ENCODE peak calls at places on chromosomes 11 and 22, in ten cellular contexts. T is T1000, D is dermis microvascular lymphatic vessel endothelial cell, V is H4, A is RWPE1, G is BJ, L is NCI-H748 treated with DMSO at 0.1 percent for 48 hours, W is tibial nerve, C is GM23338, E is islet precursor cell. M is an unnamed sample.

GRCh38 chr11:68342459-68343158 is 30.2 kb downstream of the LRP5 start:
- DNase-seq in T (no peak), D (no peak), V (peak; percentile 88), A (peak; percentile 56), G (no peak), L (no peak), W (no peak), C (peak; percentile 83), E (peak; percentile 95), M (no peak)

GRCh38 chr11:128772814-128773213 is 78.9 kb downstream of the FLI1 start:
- DNase-seq in T (no peak), D (no peak), V (no peak), A (no peak), G (no peak), L (no peak), W (no peak), C (no peak), E (no peak), M (no peak)

GRCh38 chr11:114277637-114278341 is 18.4 kb upstream of the NNMT start:
- DNase-seq in T (no peak), D (no peak), V (no peak), A (no peak), G (no peak), L (no peak), W (no peak), C (no peak), E (no peak), M (no peak)

GRCh38 chr11:72224587-72225410 is at the start of gene INPPL1:
- DNase-seq in T (no peak), D (no peak), V (no peak), A (no peak), G (no peak), L (no peak), W (no peak), C (peak; percentile 76), E (peak; percentile 66), M (no peak)

GRCh38 chr11:82012276-82012675 is 721.4 kb downstream of the FAM181B start:
- DNase-seq in T (no peak), D (no peak), V (no peak), A (no peak), G (no peak), L (no peak), W (no peak), C (no peak), E (no peak), M (no peak)

GRCh38 chr11:90532125-90532524 is 309.3 kb upstream of the CHORDC1 start:
- DNase-seq in T (no peak), D (no peak), V (no peak), A (no peak), G (no peak), L (no peak), W (no peak), C (peak; percentile 4), E (no peak), M (no peak)

GRCh38 chr22:19631899-19632670 is 82.2 kb upstream of the SEPTIN5 start:
- DNase-seq in T (no peak), D (no peak), V (peak; percentile 13), A (peak; percentile 22), G (no peak), L (no peak), W (no peak), C (peak; percentile 85), E (peak; percentile 74), M (no peak)

GRCh38 chr11:76524919-76525318 is 80.1 kb downstream of the EMSY start:
- DNase-seq in T (no peak), D (peak; percentile 25), V (peak; percentile 8), A (peak; percentile 13), G (peak; percentile 50), L (peak; percentile 75), W (no peak), C (no peak), E (no peak), M (peak; percentile 60)

GRCh38 chr11:131408011-131408640 is 37.7 kb downstream of the NTM start:
- DNase-seq in T (no peak), D (no peak), V (peak; percentile 74), A (peak; percentile 10), G (peak; percentile 0), L (peak; percentile 3), W (no peak), C (peak; percentile 71), E (peak; percentile 83), M (peak; percentile 8)

GRCh38 chr22:22245935-22246525 is 1.4 kb downstream of the VPREB1 start:
- DNase-seq in T (no peak), D (no peak), V (no peak), A (no peak), G (no peak), L (no peak), W (no peak), C (no peak), E (no peak), M (no peak)

M was measured in GM04503.